ENCODE peak calls at places on chromosomes 7 and 10, in four cellular contexts. One of them, this sample, is unnamed.

GRCh38 chr7:151342102-151342646 is 562 bp downstream of the NUB1 start:
- DNase-seq in HepG2: no peak
- DNase-seq in HCT116: no peak
- DNase-seq in K562: no peak
- DNase-seq in this sample: peak; percentile 77

GRCh38 chr10:56722912-56723311 is 361.9 kb upstream of the ZWINT start:
- DNase-seq in K562: no peak
- DNase-seq in HepG2: no peak
- DNase-seq in HCT116: no peak
- DNase-seq in this sample: no peak

GRCh38 chr10:91724933-91725332 is 73.3 kb upstream of the TNKS2 start:
- DNase-seq in K562: no peak
- DNase-seq in HepG2: no peak
- DNase-seq in HCT116: no peak
- DNase-seq in this sample: no peak

GRCh38 chr10:58237014-58237830 is 30.5 kb downstream of the IPMK start:
- DNase-seq in HepG2: peak; percentile 78
- DNase-seq in K562: no peak
- DNase-seq in HCT116: peak; percentile 59
- DNase-seq in this sample: no peak

GRCh38 chr7:143892527-143893300 is 9.3 kb downstream of the TCAF1 start:
- DNase-seq in HCT116: peak; percentile 54
- DNase-seq in HepG2: peak; percentile 68
- DNase-seq in K562: no peak
- DNase-seq in this sample: peak; percentile 19

GRCh38 chr10:122282909-122283308 is 11.8 kb downstream of the BTBD16 start:
- DNase-seq in HCT116: no peak
- DNase-seq in HepG2: no peak
- DNase-seq in K562: no peak
- DNase-seq in this sample: no peak

GRCh38 chr7:113086431-113086888 is at the start of gene GPR85:
- DNase-seq in HepG2: no peak
- DNase-seq in K562: peak; percentile 73
- DNase-seq in HCT116: no peak
- DNase-seq in this sample: no peak

GRCh38 chr7:105816954-105817615 is 59.3 kb downstream of the ATXN7L1 start:
- DNase-seq in HCT116: no peak
- DNase-seq in K562: no peak
- DNase-seq in HepG2: no peak
- DNase-seq in this sample: no peak

GRCh38 chr7:70463332-70463938 is 668.5 kb upstream of the GALNT17 start:
- DNase-seq in HCT116: no peak
- DNase-seq in K562: no peak
- DNase-seq in HepG2: no peak
- DNase-seq in this sample: no peak

GRCh38 chr10:52906046-52906445 is 133.5 kb upstream of the MBL2 start:
- DNase-seq in HepG2: no peak
- DNase-seq in K562: no peak
- DNase-seq in HCT116: no peak
- DNase-seq in this sample: no peak

GRCh38 chr10:102876747-102877153 is 7.5 kb downstream of the AS3MT start:
- DNase-seq in HepG2: peak; percentile 19
- DNase-seq in HCT116: no peak
- DNase-seq in K562: no peak
- DNase-seq in this sample: no peak

GRCh38 chr7:157506268-157506667 is 169.5 kb downstream of the DNAJB6 start:
- DNase-seq in K562: no peak
- DNase-seq in HepG2: no peak
- DNase-seq in HCT116: no peak
- DNase-seq in this sample: no peak

GRCh38 chr10:126387041-126387908 is 1.0 kb downstream of the ADAM12 start:
- DNase-seq in HepG2: no peak
- DNase-seq in HCT116: no peak
- DNase-seq in K562: peak; percentile 32
- DNase-seq in this sample: no peak

GRCh38 chr7:140638311-140638791 is 2.3 kb downstream of the DENND2A start:
- DNase-seq in K562: no peak
- DNase-seq in HCT116: no peak
- DNase-seq in HepG2: no peak
- DNase-seq in this sample: no peak

GRCh38 chr10:44818721-44819127 is 92.4 kb upstream of the TMEM72 start:
- DNase-seq in HepG2: no peak
- DNase-seq in K562: no peak
- DNase-seq in HCT116: no peak
- DNase-seq in this sample: no peak

GRCh38 chr10:91689731-91690168 is 56.9 kb upstream of the PPP1R3C start:
- DNase-seq in K562: no peak
- DNase-seq in HCT116: no peak
- DNase-seq in HepG2: no peak
- DNase-seq in this sample: no peak

GRCh38 chr10:46517541-46517940 is 38.9 kb downstream of the GPRIN2 start:
- DNase-seq in HepG2: no peak
- DNase-seq in HCT116: no peak
- DNase-seq in K562: no peak
- DNase-seq in this sample: no peak

GRCh38 chr7:102890292-102890970 is 22.4 kb upstream of the LRRC17 start:
- DNase-seq in HepG2: no peak
- DNase-seq in K562: no peak
- DNase-seq in HCT116: no peak
- DNase-seq in this sample: no peak

GRCh38 chr10:84537447-84537931 is 209.1 kb downstream of the CCSER2 start:
- DNase-seq in HCT116: peak; percentile 40
- DNase-seq in HepG2: peak; percentile 49
- DNase-seq in K562: peak; percentile 89
- DNase-seq in this sample: no peak

GRCh38 chr10:18142151-18142550 is 1.9 kb downstream of the CACNB2 start:
- DNase-seq in HepG2: no peak
- DNase-seq in HCT116: no peak
- DNase-seq in K562: no peak
- DNase-seq in this sample: no peak

GRCh38 chr10:60206735-60207134 is 182.9 kb downstream of the ANK3 start:
- DNase-seq in HCT116: no peak
- DNase-seq in K562: no peak
- DNase-seq in HepG2: no peak
- DNase-seq in this sample: no peak

GRCh38 chr7:100191775-100192174 is 14.1 kb downstream of the STAG3 start:
- DNase-seq in K562: no peak
- DNase-seq in HCT116: no peak
- DNase-seq in HepG2: no peak
- DNase-seq in this sample: no peak

GRCh38 chr7:17506090-17506489 is 207.6 kb downstream of the AHR start:
- DNase-seq in HCT116: no peak
- DNase-seq in HepG2: peak; percentile 85
- DNase-seq in K562: no peak
- DNase-seq in this sample: peak; percentile 66

GRCh38 chr10:73906524-73907447 is 4.1 kb upstream of the PLAU start:
- DNase-seq in HepG2: peak; percentile 64
- DNase-seq in K562: no peak
- DNase-seq in HCT116: peak; percentile 91
- DNase-seq in this sample: no peak
- TF ChIP-seq SRF in HepG2: no peak
- TF ChIP-seq SRF in K562: no peak
- TF ChIP-seq SRF in HCT116: no peak
- TF ChIP-seq SRF in this sample: no peak

DNA sequence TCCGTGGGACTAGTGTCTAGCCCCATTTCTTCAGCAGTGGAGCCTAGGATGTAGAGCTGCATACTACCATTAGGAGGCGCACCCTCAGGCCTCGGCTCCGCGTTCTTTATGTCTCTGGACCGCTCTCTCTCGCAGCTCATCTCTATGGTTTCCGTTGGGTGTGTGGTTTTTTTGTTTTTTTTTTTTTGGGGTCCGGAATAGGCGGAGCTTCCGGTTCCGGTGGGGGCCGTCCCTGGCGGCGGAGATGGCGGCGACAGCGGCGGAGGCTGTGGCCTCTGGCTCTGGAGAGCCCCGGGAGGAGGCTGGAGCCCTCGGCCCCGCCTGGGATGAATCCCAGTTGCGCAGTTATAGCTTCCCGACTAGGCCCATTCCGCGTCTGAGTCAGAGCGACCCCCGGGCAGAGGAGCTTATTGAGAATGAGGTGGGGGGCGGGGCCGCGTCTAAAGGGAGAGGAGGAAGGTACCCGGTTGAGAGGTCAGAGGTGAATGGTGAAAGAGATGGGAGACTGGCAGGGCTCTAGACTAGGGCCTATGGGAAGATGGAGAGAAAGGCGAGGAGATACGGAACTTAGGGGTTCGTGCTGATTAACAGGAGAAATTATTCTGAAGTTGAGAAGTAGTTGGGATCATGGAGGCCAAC is at the start of gene HIF1AN:
- DNase-seq in K562: peak; percentile 85
- DNase-seq in HepG2: peak; percentile 94
- DNase-seq in HCT116: peak; percentile 97
- DNase-seq in this sample: peak; percentile 85
- TF ChIP-seq REST in K562: no peak
- TF ChIP-seq REST in HepG2: no peak
- TF ChIP-seq REST in HCT116: no peak
- TF ChIP-seq REST in this sample: no peak

GRCh38 chr10:8071006-8071405 is 16.5 kb downstream of the GATA3 start:
- DNase-seq in HepG2: no peak
- DNase-seq in HCT116: no peak
- DNase-seq in K562: no peak
- DNase-seq in this sample: no peak
- TF ChIP-seq SRF in HepG2: no peak
- TF ChIP-seq SRF in HCT116: no peak
- TF ChIP-seq SRF in K562: no peak
- TF ChIP-seq SRF in this sample: no peak

DNA sequence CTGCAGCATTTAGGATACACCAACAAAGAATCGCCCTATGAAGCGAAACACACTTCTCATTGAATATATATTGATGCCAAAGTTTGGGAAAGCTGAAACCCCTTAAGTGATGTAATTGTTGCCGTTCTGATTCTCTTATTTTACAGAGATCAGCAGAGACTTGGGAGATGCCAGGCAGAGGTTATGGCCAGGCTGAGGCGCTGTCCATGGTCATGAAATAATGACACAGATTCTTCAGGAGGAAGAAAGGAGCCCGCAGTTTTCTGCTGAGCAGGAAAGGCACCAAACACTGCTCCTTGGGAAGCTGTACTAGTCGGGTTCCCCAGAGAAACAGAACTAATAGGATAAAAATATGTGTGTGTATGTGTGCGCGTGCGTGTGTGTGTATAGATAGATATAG is 566.0 kb downstream of the CALN1 start:
- DNase-seq in HepG2: no peak
- DNase-seq in HCT116: no peak
- DNase-seq in K562: no peak
- DNase-seq in this sample: no peak
- TF ChIP-seq REST in HepG2: peak; percentile 43
- TF ChIP-seq REST in HCT116: peak; percentile 14
- TF ChIP-seq REST in K562: no peak
- TF ChIP-seq REST in this sample: peak; percentile 62

GRCh38 chr7:78139335-78139734 is 340.8 kb downstream of the PHTF2 start:
- DNase-seq in HepG2: no peak
- DNase-seq in HCT116: no peak
- DNase-seq in K562: no peak
- DNase-seq in this sample: no peak
- TF ChIP-seq SRF in HepG2: no peak
- TF ChIP-seq SRF in HCT116: no peak
- TF ChIP-seq SRF in K562: no peak
- TF ChIP-seq SRF in this sample: no peak

DNA sequence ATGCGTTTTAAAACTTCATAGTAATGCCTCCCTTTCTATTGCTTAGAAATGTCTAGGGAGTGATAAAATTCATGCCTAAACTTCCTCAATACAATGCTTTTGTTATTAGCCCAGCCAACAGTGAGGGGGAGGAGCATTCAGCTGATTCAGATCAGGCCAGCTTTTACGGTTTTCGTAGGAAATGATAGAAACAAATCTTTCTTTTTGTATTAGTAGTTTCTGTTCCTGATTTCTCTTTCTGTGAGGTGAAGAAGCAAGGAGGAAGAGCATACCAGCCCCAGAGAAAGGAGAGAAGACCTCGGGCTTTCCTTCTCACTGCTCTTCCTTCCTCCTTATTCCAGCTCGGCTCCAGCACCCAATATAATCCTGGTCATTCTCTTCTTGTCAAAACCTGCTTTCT is 35.1 kb upstream of the ITPRID1 start:
- DNase-seq in K562: no peak
- DNase-seq in HepG2: no peak
- DNase-seq in HCT116: no peak
- DNase-seq in this sample: peak; percentile 51
- TF ChIP-seq REST in K562: no peak
- TF ChIP-seq REST in HepG2: no peak
- TF ChIP-seq REST in HCT116: no peak
- TF ChIP-seq REST in this sample: no peak

GRCh38 chr7:133705596-133705995 is 421.5 kb upstream of the LRGUK start:
- DNase-seq in K562: no peak
- DNase-seq in HepG2: no peak
- DNase-seq in HCT116: peak; percentile 74
- DNase-seq in this sample: no peak

GRCh38 chr7:133704436-133704835 is 422.7 kb upstream of the LRGUK start:
- DNase-seq in HCT116: no peak
- DNase-seq in HepG2: no peak
- DNase-seq in K562: no peak
- DNase-seq in this sample: no peak

GRCh38 chr7:133706016-133706415 is 421.1 kb upstream of the LRGUK start:
- DNase-seq in HCT116: no peak
- DNase-seq in HepG2: no peak
- DNase-seq in K562: no peak
- DNase-seq in this sample: no peak

GRCh38 chr7:133712544-133712943 is 414.6 kb upstream of the LRGUK start:
- DNase-seq in K562: no peak
- DNase-seq in HCT116: no peak
- DNase-seq in HepG2: no peak
- DNase-seq in this sample: no peak

DNA sequence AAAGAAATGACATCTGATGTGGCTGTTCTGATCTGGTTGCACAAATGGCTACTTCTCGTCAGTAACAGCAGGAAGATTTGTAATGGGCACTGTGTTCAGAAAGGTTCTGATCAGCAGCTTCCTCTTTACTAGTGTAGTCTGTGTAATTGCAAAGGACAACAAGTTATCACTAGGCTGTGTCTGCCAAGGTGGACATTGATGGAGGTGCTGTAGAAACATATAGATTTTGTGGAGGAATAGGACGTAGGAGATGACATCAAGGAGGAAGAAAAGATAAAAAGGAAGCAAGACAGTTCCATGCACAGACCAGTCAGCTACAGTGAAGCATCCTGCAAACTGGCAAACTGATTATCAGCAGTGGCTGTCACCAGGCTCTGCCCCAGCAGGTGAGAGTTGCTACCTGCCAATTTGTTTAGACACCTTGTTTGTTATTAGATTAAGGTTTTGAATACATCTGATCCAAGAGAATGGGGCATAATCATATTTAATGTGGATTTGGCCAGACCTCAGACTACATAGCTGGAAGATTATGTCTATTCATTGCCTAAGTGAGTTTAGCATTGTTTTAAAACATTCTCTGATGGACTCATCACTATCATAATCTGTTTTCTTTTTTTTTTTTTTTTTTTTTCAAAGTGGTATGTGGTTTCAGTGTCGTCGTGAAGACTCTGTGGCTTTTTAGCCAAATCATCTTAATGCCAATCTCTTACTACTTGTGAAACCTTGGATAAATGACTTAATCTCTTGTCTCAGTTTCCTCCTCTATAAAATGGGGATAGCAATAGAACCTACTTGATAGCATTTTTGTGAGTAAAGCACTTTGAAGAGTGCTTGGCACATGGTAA is 417.9 kb upstream of the LRGUK start:
- DNase-seq in HepG2: no peak
- DNase-seq in HCT116: no peak
- DNase-seq in K562: no peak
- DNase-seq in this sample: no peak
- TF ChIP-seq SRF in HepG2: no peak
- TF ChIP-seq SRF in HCT116: no peak
- TF ChIP-seq SRF in K562: no peak
- TF ChIP-seq SRF in this sample: no peak

GRCh38 chr7:36232971-36233550 is 80.0 kb downstream of the EEPD1 start:
- DNase-seq in HCT116: no peak
- DNase-seq in K562: no peak
- DNase-seq in HepG2: peak; percentile 60
- DNase-seq in this sample: no peak
- TF ChIP-seq REST in HCT116: no peak
- TF ChIP-seq REST in K562: no peak
- TF ChIP-seq REST in HepG2: no peak
- TF ChIP-seq REST in this sample: no peak